ENCODE peak calls at places on chromosome 21, in six cellular contexts. Y is keratinocyte, Q is fibroblast of lung, N is HepG2, V is neural progenitor cell, G is OCI-LY7. B is an unnamed sample.

GRCh38 chr21:26469789-26470188 is 103.3 kb downstream of the CYYR1 start:
- DNase-seq in Y (no peak), Q (peak), N (no peak), V (no peak), G (no peak), B (no peak)

GRCh38 chr21:32334980-32335471 is 36.4 kb downstream of the MRAP start:
- DNase-seq in Y (no peak), Q (no peak), N (no peak), V (peak), G (no peak), B (no peak)

GRCh38 chr21:19034041-19034440 is 630.5 kb upstream of the TMPRSS15 start:
- DNase-seq in Y (no peak), Q (no peak), N (no peak), V (no peak), G (no peak), B (no peak)

GRCh38 chr21:31630062-31630711 is 29.3 kb upstream of the SOD1 start:
- DNase-seq in Y (peak), Q (peak), N (peak), V (no peak), G (no peak), B (no peak)

GRCh38 chr21:35254006-35254751 is 205.1 kb upstream of the RUNX1 start:
- DNase-seq in Y (no peak), Q (peak), N (no peak), V (no peak), G (no peak), B (no peak)

GRCh38 chr21:32257952-32258785 is 20.7 kb downstream of the MIS18A start:
- DNase-seq in Y (peak), Q (peak), N (peak), V (peak), G (peak), B (peak)

GRCh38 chr21:45975017-45975595 is 6.5 kb upstream of the COL6A1 start:
- DNase-seq in Y (no peak), Q (no peak), N (no peak), V (peak), G (no peak), B (peak)

GRCh38 chr21:33251119-33251518 is 15.0 kb upstream of the IL10RB start:
- DNase-seq in Y (no peak), Q (no peak), N (no peak), V (no peak), G (no peak), B (no peak)

GRCh38 chr21:35159881-35160280 is 110.8 kb upstream of the RUNX1 start:
- DNase-seq in Y (peak), Q (peak), N (no peak), V (no peak), G (no peak), B (no peak)

GRCh38 chr21:17784604-17785402 is 34.4 kb downstream of the C21orf91 start:
- DNase-seq in Y (no peak), Q (no peak), N (no peak), V (no peak), G (peak), B (no peak)

GRCh38 chr21:34223376-34223775 is 140.4 kb upstream of the KCNE2 start:
- DNase-seq in Y (no peak), Q (no peak), N (no peak), V (no peak), G (no peak), B (no peak)

GRCh38 chr21:44437371-44437695 is 18.0 kb upstream of the LRRC3 start:
- DNase-seq in Y (no peak), Q (no peak), N (no peak), V (no peak), G (no peak), B (no peak)

GRCh38 chr21:36450511-36450910 is 29.4 kb downstream of the CLDN14 start:
- DNase-seq in Y (no peak), Q (no peak), N (no peak), V (no peak), G (no peak), B (no peak)

GRCh38 chr21:45550552-45551210 is 8.4 kb upstream of the SLC19A1 start:
- DNase-seq in Y (no peak), Q (peak), N (no peak), V (no peak), G (peak), B (no peak)

GRCh38 chr21:35819134-35819533 is 241.2 kb downstream of the SETD4 start:
- DNase-seq in Y (no peak), Q (no peak), N (no peak), V (no peak), G (no peak), B (no peak)

GRCh38 chr21:34730756-34731445 is 62.1 kb downstream of the CLIC6 start:
- DNase-seq in Y (no peak), Q (no peak), N (no peak), V (no peak), G (no peak), B (no peak)

GRCh38 chr21:31236528-31236927 is 107.5 kb downstream of the TIAM1 start:
- DNase-seq in Y (no peak), Q (no peak), N (no peak), V (no peak), G (no peak), B (no peak)

GRCh38 chr21:45982256-45982757 is 737 bp downstream of the COL6A1 start:
- DNase-seq in Y (no peak), Q (no peak), N (no peak), V (peak), G (no peak), B (no peak)

GRCh38 chr21:17523007-17523451 is 10.2 kb downstream of the CXADR start:
- DNase-seq in Y (no peak), Q (peak), N (peak), V (no peak), G (no peak), B (no peak)

GRCh38 chr21:36297555-36297937 is 22.5 kb upstream of the MORC3 start:
- DNase-seq in Y (no peak), Q (no peak), N (no peak), V (no peak), G (no peak), B (no peak)

GRCh38 chr21:31623664-31624063 is 35.8 kb upstream of the SOD1 start:
- DNase-seq in Y (no peak), Q (no peak), N (no peak), V (peak), G (peak), B (peak)

GRCh38 chr21:43921602-43921978 is 56.6 kb downstream of the AGPAT3 start:
- DNase-seq in Y (no peak), Q (no peak), N (peak), V (peak), G (no peak), B (peak)

GRCh38 chr21:37550618-37551405 is 184.2 kb downstream of the DYRK1A start:
- DNase-seq in Y (no peak), Q (no peak), N (no peak), V (no peak), G (no peak), B (no peak)
- H2AFZ ChIP-seq in Y (no peak), Q (no peak), N (no peak), V (no peak), G (no peak), B (peak)

GRCh38 chr21:22019766-22020165 is 1021.6 kb downstream of the NCAM2 start:
- DNase-seq in Y (no peak), Q (peak), N (no peak), V (no peak), G (no peak), B (no peak)
- H2AFZ ChIP-seq in Y (no peak), Q (no peak), N (no peak), V (no peak), G (no peak), B (peak)

GRCh38 chr21:16215193-16215592 is 485.4 kb downstream of the USP25 start:
- DNase-seq in Y (no peak), Q (no peak), N (no peak), V (no peak), G (no peak), B (no peak)

GRCh38 chr21:16213518-16213917 is 483.7 kb downstream of the USP25 start:
- DNase-seq in Y (no peak), Q (no peak), N (no peak), V (no peak), G (no peak), B (no peak)

GRCh38 chr21:16216595-16216994 is 486.8 kb downstream of the USP25 start:
- DNase-seq in Y (no peak), Q (no peak), N (no peak), V (no peak), G (no peak), B (no peak)

DNA sequence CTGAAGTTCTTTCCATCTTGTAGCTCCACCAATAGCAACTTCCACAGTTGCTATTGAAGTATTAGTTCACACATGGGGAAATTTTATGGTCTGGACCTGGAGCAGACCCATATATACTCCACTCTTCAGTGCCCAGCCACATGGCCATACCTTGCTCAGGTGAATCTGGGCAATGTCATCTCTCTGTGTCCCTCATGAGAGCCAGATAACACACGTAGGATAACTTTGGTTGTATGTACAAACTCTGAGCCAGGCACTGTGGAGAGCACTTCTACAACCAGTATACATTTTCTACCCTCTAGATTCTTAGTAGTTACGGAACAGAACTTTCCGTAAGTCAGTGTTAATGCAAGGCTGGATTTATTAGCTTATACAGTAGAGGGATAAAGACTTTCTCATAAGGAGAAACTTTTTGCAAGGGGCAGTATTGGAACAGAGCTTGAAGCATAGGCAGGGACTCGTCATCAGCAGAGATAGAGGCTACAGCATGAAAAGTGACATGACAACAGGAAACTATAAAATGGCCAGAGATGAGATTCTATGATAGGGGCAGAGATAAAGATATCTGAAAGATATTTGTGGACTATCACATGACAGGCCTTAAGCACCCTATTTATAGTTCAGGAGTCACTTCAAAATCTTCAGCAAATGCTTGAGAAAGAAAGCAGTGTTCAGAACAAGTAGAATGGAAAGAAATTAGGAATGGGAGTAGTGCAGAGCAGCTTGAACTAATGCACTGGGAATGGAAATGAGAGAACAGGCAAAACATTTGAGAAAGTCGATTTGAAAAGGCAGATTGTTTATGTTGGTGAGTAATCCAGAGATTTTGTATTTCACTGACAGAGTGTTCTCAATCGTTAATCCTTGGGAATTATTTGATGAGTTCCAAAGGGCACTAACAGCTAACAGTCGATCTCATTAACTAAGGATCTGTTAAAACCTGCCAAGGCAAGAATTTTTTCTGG is 481.8 kb downstream of the USP25 start:
- DNase-seq in Y (no peak), Q (peak), N (no peak), V (no peak), G (no peak), B (no peak)
- H2AFZ ChIP-seq in Y (no peak), Q (no peak), N (no peak), V (no peak), G (no peak), B (no peak)

GRCh38 chr21:38244407-38244787 is 12.4 kb upstream of the KCNJ15 start:
- DNase-seq in Y (no peak), Q (no peak), N (no peak), V (no peak), G (no peak), B (no peak)
- H2AFZ ChIP-seq in Y (no peak), Q (no peak), N (no peak), V (no peak), G (no peak), B (no peak)

DNA sequence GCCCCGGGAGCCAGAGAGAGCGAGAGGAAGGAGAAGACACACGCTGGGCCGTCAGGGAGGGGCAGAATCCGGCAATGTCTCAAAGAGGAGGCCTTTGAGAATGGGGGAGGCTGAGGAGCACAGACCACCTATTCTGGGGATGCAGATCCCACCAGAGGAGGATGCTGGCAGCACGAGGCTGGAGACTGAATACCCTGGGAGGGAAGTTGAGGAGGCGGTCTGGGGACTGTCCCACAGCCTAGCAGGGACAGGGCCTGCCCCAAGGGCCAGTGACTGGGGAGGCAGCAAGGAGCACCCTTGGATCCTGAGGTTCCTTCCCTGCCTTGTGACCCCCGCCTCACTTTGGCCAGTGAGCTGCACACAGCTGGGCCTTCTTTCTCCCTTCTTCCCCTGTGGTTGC is 49.2 kb downstream of the SLC37A1 start:
- DNase-seq in Y (no peak), Q (no peak), N (no peak), V (no peak), G (no peak), B (no peak)
- H2AFZ ChIP-seq in Y (no peak), Q (no peak), N (peak), V (no peak), G (peak), B (no peak)

DNA sequence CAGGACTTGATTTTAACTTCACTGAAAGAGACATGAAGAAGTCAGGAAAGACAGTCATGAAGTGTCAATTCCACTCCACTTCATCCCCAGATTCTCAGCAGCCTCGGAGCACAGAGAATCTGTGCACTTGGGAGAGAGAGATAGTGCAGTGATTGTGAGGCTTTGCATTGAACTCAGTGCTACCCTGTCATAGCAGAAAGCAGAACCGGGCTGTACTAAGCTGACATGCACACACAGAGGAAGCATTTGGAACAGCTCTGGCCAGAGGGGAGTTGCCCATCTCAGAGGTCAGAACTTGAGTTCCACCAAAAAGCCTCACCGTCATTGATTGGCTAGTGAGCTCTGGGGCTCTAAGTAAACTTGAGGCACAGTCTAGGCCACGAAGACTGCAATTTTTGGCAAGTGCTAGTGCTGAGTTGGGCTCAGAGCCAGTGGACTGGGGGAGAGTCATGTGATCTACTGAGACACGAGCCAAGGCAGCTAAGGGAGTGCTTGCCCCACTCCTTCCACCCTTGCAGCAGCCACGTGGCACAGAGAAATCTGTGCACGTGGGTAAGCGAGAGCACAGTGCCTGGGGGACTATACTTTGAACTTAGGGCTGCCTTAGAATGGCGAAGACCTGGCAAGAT is 810.2 kb upstream of the ADAMTS5 start:
- DNase-seq in Y (no peak), Q (peak), N (no peak), V (no peak), G (no peak), B (no peak)
- H2AFZ ChIP-seq in Y (no peak), Q (peak), N (no peak), V (peak), G (no peak), B (peak)

GRCh38 chr21:42041246-42041645 is 29.9 kb upstream of the UMODL1 start:
- DNase-seq in Y (no peak), Q (no peak), N (no peak), V (no peak), G (no peak), B (no peak)
- H2AFZ ChIP-seq in Y (no peak), Q (no peak), N (no peak), V (no peak), G (no peak), B (no peak)